ENCODE peak calls at places on chromosome 22, in nine cellular contexts. One of them, this sample, is unnamed.

GRCh38 chr22:21982338-21982965 is at the start of gene TOP3B:
- DNase-seq in GM12878: peak
- DNase-seq in body of pancreas: peak
- DNase-seq in tibial nerve: peak
- DNase-seq in spleen: peak
- DNase-seq in A549: peak
- DNase-seq in prostate gland: peak
- DNase-seq in IMR-90: peak
- DNase-seq in adrenal gland: peak
- DNase-seq in this sample: peak

GRCh38 chr22:23382796-23383195 is 197.3 kb downstream of the IGLL1 start:
- DNase-seq in adrenal gland: no peak
- DNase-seq in GM12878: no peak
- DNase-seq in body of pancreas: no peak
- DNase-seq in prostate gland: no peak
- DNase-seq in spleen: no peak
- DNase-seq in tibial nerve: no peak
- DNase-seq in IMR-90: no peak
- DNase-seq in A549: no peak
- DNase-seq in this sample: no peak

GRCh38 chr22:35567214-35567792 is 26.7 kb downstream of the RASD2 start:
- DNase-seq in tibial nerve: no peak
- DNase-seq in adrenal gland: no peak
- DNase-seq in spleen: no peak
- DNase-seq in IMR-90: no peak
- DNase-seq in GM12878: no peak
- DNase-seq in body of pancreas: no peak
- DNase-seq in A549: no peak
- DNase-seq in prostate gland: no peak
- DNase-seq in this sample: no peak

GRCh38 chr22:44335066-44335839 is 22.5 kb upstream of the SHISAL1 start:
- DNase-seq in GM12878: no peak
- DNase-seq in adrenal gland: no peak
- DNase-seq in tibial nerve: no peak
- DNase-seq in body of pancreas: no peak
- DNase-seq in A549: no peak
- DNase-seq in prostate gland: no peak
- DNase-seq in spleen: no peak
- DNase-seq in IMR-90: no peak
- DNase-seq in this sample: no peak

GRCh38 chr22:24133187-24133965 is 47.9 kb upstream of the SUSD2 start:
- DNase-seq in adrenal gland: no peak
- DNase-seq in body of pancreas: no peak
- DNase-seq in A549: no peak
- DNase-seq in IMR-90: peak
- DNase-seq in prostate gland: no peak
- DNase-seq in GM12878: no peak
- DNase-seq in spleen: no peak
- DNase-seq in tibial nerve: no peak
- DNase-seq in this sample: no peak

GRCh38 chr22:27574651-27575050 is 226.9 kb downstream of the MN1 start:
- DNase-seq in adrenal gland: no peak
- DNase-seq in body of pancreas: no peak
- DNase-seq in GM12878: no peak
- DNase-seq in prostate gland: no peak
- DNase-seq in IMR-90: no peak
- DNase-seq in tibial nerve: no peak
- DNase-seq in A549: no peak
- DNase-seq in spleen: no peak
- DNase-seq in this sample: no peak

GRCh38 chr22:26658161-26658560 is 773 bp downstream of the MIAT start:
- DNase-seq in adrenal gland: no peak
- DNase-seq in tibial nerve: no peak
- DNase-seq in GM12878: no peak
- DNase-seq in body of pancreas: no peak
- DNase-seq in prostate gland: no peak
- DNase-seq in IMR-90: no peak
- DNase-seq in A549: no peak
- DNase-seq in spleen: no peak
- DNase-seq in this sample: no peak

GRCh38 chr22:47548953-47549740 is 786.7 kb downstream of the TBC1D22A start:
- DNase-seq in adrenal gland: no peak
- DNase-seq in IMR-90: no peak
- DNase-seq in prostate gland: no peak
- DNase-seq in GM12878: no peak
- DNase-seq in body of pancreas: no peak
- DNase-seq in tibial nerve: no peak
- DNase-seq in A549: no peak
- DNase-seq in spleen: no peak
- DNase-seq in this sample: no peak

GRCh38 chr22:32561163-32561562 is 86.6 kb downstream of the FBXO7 start:
- DNase-seq in body of pancreas: no peak
- DNase-seq in A549: no peak
- DNase-seq in GM12878: no peak
- DNase-seq in adrenal gland: no peak
- DNase-seq in spleen: no peak
- DNase-seq in tibial nerve: no peak
- DNase-seq in prostate gland: no peak
- DNase-seq in IMR-90: no peak
- DNase-seq in this sample: no peak

GRCh38 chr22:32556150-32556549 is 81.5 kb downstream of the FBXO7 start:
- DNase-seq in body of pancreas: no peak
- DNase-seq in IMR-90: no peak
- DNase-seq in spleen: no peak
- DNase-seq in GM12878: no peak
- DNase-seq in tibial nerve: no peak
- DNase-seq in A549: no peak
- DNase-seq in prostate gland: no peak
- DNase-seq in adrenal gland: no peak
- DNase-seq in this sample: no peak

GRCh38 chr22:32561756-32562155 is 87.1 kb downstream of the FBXO7 start:
- DNase-seq in adrenal gland: no peak
- DNase-seq in spleen: no peak
- DNase-seq in tibial nerve: no peak
- DNase-seq in body of pancreas: no peak
- DNase-seq in GM12878: no peak
- DNase-seq in prostate gland: no peak
- DNase-seq in A549: no peak
- DNase-seq in IMR-90: no peak
- DNase-seq in this sample: no peak

GRCh38 chr22:32557424-32557823 is 82.8 kb downstream of the FBXO7 start:
- DNase-seq in A549: no peak
- DNase-seq in prostate gland: peak
- DNase-seq in IMR-90: no peak
- DNase-seq in tibial nerve: no peak
- DNase-seq in body of pancreas: no peak
- DNase-seq in spleen: peak
- DNase-seq in GM12878: no peak
- DNase-seq in adrenal gland: no peak
- DNase-seq in this sample: no peak

DNA sequence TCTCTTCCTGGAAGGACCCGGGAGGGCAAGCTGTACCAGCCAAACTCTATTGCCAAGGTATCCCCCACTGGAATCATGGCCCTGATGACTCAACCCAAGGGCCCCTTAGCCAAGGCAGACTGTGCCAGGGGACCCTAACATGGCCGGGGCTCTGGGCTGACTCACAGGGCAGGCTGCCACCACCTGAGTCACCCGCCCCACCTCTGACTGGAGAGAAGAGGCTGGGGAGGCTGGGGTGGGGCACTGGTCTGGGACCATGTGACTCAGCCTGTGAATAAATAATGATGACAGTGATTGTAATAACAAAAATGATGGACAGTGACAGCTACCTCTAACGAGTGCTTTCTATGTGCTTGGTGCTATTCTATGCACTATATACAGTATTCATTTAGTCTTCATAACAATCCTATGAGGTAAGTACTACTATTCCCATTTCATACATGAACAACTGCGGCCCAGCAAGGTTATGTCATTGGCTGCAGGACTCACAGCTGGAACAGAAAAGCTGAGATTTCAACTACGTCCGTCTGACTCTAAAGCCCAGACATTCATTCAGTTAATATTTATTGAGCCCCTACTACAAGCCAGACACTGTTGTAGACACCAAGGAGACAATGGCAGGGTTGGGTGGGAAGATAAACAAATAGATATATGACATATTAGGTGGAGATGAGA is 84.2 kb downstream of the FBXO7 start:
- DNase-seq in body of pancreas: peak
- DNase-seq in IMR-90: peak
- DNase-seq in GM12878: no peak
- DNase-seq in adrenal gland: peak
- DNase-seq in tibial nerve: peak
- DNase-seq in prostate gland: peak
- DNase-seq in A549: peak
- DNase-seq in spleen: no peak
- DNase-seq in this sample: no peak
- H3K27ac ChIP-seq in body of pancreas: no peak
- H3K27ac ChIP-seq in IMR-90: no peak
- H3K27ac ChIP-seq in GM12878: no peak
- H3K27ac ChIP-seq in adrenal gland: no peak
- H3K27ac ChIP-seq in tibial nerve: no peak
- H3K27ac ChIP-seq in prostate gland: no peak
- H3K27ac ChIP-seq in A549: peak
- H3K27ac ChIP-seq in spleen: no peak
- H3K27ac ChIP-seq in this sample: peak

GRCh38 chr22:46107089-46107664 is 43.1 kb upstream of the PPARA start:
- DNase-seq in A549: no peak
- DNase-seq in tibial nerve: no peak
- DNase-seq in prostate gland: peak
- DNase-seq in adrenal gland: peak
- DNase-seq in body of pancreas: peak
- DNase-seq in IMR-90: no peak
- DNase-seq in GM12878: no peak
- DNase-seq in spleen: no peak
- DNase-seq in this sample: no peak

GRCh38 chr22:46108564-46109473 is 41.5 kb upstream of the PPARA start:
- DNase-seq in GM12878: no peak
- DNase-seq in body of pancreas: peak
- DNase-seq in A549: no peak
- DNase-seq in spleen: no peak
- DNase-seq in prostate gland: no peak
- DNase-seq in adrenal gland: peak
- DNase-seq in IMR-90: peak
- DNase-seq in tibial nerve: no peak
- DNase-seq in this sample: no peak

GRCh38 chr22:46109474-46110003 is 40.8 kb upstream of the PPARA start:
- DNase-seq in prostate gland: no peak
- DNase-seq in adrenal gland: no peak
- DNase-seq in IMR-90: no peak
- DNase-seq in body of pancreas: no peak
- DNase-seq in spleen: no peak
- DNase-seq in A549: no peak
- DNase-seq in tibial nerve: no peak
- DNase-seq in GM12878: no peak
- DNase-seq in this sample: no peak

GRCh38 chr22:46106279-46107022 is 43.9 kb upstream of the PPARA start:
- DNase-seq in A549: no peak
- DNase-seq in prostate gland: no peak
- DNase-seq in spleen: no peak
- DNase-seq in adrenal gland: peak
- DNase-seq in GM12878: no peak
- DNase-seq in IMR-90: no peak
- DNase-seq in body of pancreas: no peak
- DNase-seq in tibial nerve: no peak
- DNase-seq in this sample: no peak

DNA sequence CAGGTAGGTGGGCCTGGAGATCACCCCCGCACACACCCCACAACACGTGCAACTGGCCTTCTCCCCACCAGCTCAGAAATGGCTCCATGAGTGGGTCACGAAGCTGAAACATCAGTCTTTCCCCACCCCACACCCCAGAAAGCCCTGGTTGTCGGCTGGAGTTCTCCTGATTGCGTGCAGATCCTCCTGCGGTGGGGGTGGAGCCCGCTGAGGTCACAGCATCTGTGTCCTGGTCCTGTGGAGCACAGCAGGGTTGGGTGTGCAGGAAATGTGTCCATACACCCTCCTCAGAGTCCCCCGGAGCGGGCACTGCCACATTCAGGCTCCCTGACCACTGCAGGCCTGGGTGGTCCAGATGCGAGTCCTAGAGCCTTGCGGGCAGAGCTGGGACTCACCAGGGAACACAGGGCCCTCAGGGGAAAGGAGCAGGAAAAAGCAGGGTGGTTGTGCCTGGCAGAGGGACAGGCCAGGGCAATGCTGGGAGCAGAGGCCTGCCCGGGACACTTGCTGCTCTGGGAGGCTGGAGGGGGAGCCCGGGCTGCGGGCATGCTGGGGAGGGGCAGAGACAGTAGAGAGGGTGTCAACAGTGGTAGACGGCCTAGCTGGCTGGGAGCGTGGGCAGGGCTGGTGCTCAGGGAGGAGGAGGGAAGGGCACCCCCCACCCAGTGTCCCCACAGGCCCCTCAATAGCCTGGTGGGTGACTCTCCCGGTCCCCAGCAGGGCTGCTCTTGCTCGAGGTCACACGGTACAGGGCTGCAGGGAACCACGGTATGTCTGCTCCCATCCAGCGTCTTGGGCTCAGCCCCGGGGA is 42.4 kb upstream of the PPARA start:
- DNase-seq in A549: no peak
- DNase-seq in body of pancreas: no peak
- DNase-seq in GM12878: no peak
- DNase-seq in spleen: no peak
- DNase-seq in adrenal gland: peak
- DNase-seq in prostate gland: no peak
- DNase-seq in IMR-90: no peak
- DNase-seq in tibial nerve: no peak
- DNase-seq in this sample: no peak
- H3K4me3 ChIP-seq in A549: no peak
- H3K4me3 ChIP-seq in body of pancreas: no peak
- H3K4me3 ChIP-seq in GM12878: no peak
- H3K4me3 ChIP-seq in spleen: no peak
- H3K4me3 ChIP-seq in adrenal gland: no peak
- H3K4me3 ChIP-seq in prostate gland: no peak
- H3K4me3 ChIP-seq in IMR-90: no peak
- H3K4me3 ChIP-seq in tibial nerve: no peak
- H3K4me3 ChIP-seq in this sample: no peak

GRCh38 chr22:46348099-46348695 is 12.7 kb downstream of the TRMU start:
- DNase-seq in A549: no peak
- DNase-seq in spleen: peak
- DNase-seq in IMR-90: no peak
- DNase-seq in GM12878: no peak
- DNase-seq in body of pancreas: no peak
- DNase-seq in prostate gland: no peak
- DNase-seq in tibial nerve: no peak
- DNase-seq in adrenal gland: no peak
- DNase-seq in this sample: no peak

GRCh38 chr22:46350646-46351045 is 15.1 kb downstream of the TRMU start:
- DNase-seq in spleen: peak
- DNase-seq in GM12878: no peak
- DNase-seq in prostate gland: no peak
- DNase-seq in tibial nerve: no peak
- DNase-seq in A549: no peak
- DNase-seq in adrenal gland: no peak
- DNase-seq in body of pancreas: no peak
- DNase-seq in IMR-90: no peak
- DNase-seq in this sample: no peak

GRCh38 chr22:46350111-46350510 is 14.6 kb downstream of the TRMU start:
- DNase-seq in GM12878: no peak
- DNase-seq in prostate gland: no peak
- DNase-seq in spleen: no peak
- DNase-seq in adrenal gland: no peak
- DNase-seq in tibial nerve: no peak
- DNase-seq in body of pancreas: no peak
- DNase-seq in IMR-90: no peak
- DNase-seq in A549: no peak
- DNase-seq in this sample: no peak

GRCh38 chr22:46349681-46350080 is 14.2 kb downstream of the TRMU start:
- DNase-seq in IMR-90: no peak
- DNase-seq in spleen: peak
- DNase-seq in tibial nerve: no peak
- DNase-seq in prostate gland: no peak
- DNase-seq in adrenal gland: no peak
- DNase-seq in A549: no peak
- DNase-seq in GM12878: no peak
- DNase-seq in body of pancreas: peak
- DNase-seq in this sample: no peak

DNA sequence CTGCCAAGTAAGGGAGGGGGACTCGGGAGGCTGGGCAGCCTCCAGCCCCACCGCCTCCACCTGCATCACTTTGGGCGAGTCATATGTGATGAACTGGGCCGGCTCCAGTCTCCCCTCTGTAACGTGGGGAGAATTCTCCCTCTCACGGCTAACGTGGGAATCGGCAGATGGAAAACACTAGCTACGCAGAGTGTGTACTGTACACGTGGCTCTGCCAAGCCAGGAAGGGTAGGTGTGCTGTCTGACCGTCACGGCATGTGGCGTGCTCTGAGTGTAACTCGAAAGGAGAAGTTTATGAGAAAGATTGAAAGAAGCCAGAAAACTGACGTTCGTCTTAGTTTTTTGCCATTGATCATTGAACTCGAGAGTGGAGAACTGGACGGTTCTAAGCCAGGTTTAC is 13.7 kb downstream of the TRMU start:
- DNase-seq in spleen: peak
- DNase-seq in tibial nerve: no peak
- DNase-seq in IMR-90: no peak
- DNase-seq in A549: no peak
- DNase-seq in body of pancreas: peak
- DNase-seq in GM12878: no peak
- DNase-seq in adrenal gland: no peak
- DNase-seq in prostate gland: no peak
- DNase-seq in this sample: no peak
- TF ChIP-seq POLR2A in spleen: no peak
- TF ChIP-seq POLR2A in tibial nerve: no peak
- TF ChIP-seq POLR2A in IMR-90: no peak
- TF ChIP-seq POLR2A in A549: no peak
- TF ChIP-seq POLR2A in body of pancreas: peak
- TF ChIP-seq POLR2A in GM12878: no peak
- TF ChIP-seq POLR2A in adrenal gland: no peak
- TF ChIP-seq POLR2A in prostate gland: no peak
- TF ChIP-seq POLR2A in this sample: no peak

GRCh38 chr22:49574205-49574604 is 253.5 kb downstream of the BRD1 start:
- DNase-seq in adrenal gland: peak
- DNase-seq in GM12878: no peak
- DNase-seq in tibial nerve: no peak
- DNase-seq in body of pancreas: no peak
- DNase-seq in prostate gland: no peak
- DNase-seq in IMR-90: no peak
- DNase-seq in spleen: peak
- DNase-seq in A549: no peak
- DNase-seq in this sample: no peak

GRCh38 chr22:49577168-49578060 is 250.3 kb downstream of the BRD1 start:
- DNase-seq in adrenal gland: peak
- DNase-seq in spleen: peak
- DNase-seq in IMR-90: no peak
- DNase-seq in A549: no peak
- DNase-seq in prostate gland: no peak
- DNase-seq in GM12878: no peak
- DNase-seq in tibial nerve: no peak
- DNase-seq in body of pancreas: no peak
- DNase-seq in this sample: no peak

GRCh38 chr22:49575703-49576081 is 252.0 kb downstream of the BRD1 start:
- DNase-seq in A549: no peak
- DNase-seq in adrenal gland: no peak
- DNase-seq in tibial nerve: no peak
- DNase-seq in IMR-90: no peak
- DNase-seq in spleen: peak
- DNase-seq in prostate gland: no peak
- DNase-seq in GM12878: no peak
- DNase-seq in body of pancreas: no peak
- DNase-seq in this sample: no peak

GRCh38 chr22:49574861-49575702 is 252.6 kb downstream of the BRD1 start:
- DNase-seq in GM12878: no peak
- DNase-seq in tibial nerve: no peak
- DNase-seq in body of pancreas: no peak
- DNase-seq in IMR-90: no peak
- DNase-seq in adrenal gland: peak
- DNase-seq in spleen: peak
- DNase-seq in prostate gland: no peak
- DNase-seq in A549: no peak
- DNase-seq in this sample: no peak

DNA sequence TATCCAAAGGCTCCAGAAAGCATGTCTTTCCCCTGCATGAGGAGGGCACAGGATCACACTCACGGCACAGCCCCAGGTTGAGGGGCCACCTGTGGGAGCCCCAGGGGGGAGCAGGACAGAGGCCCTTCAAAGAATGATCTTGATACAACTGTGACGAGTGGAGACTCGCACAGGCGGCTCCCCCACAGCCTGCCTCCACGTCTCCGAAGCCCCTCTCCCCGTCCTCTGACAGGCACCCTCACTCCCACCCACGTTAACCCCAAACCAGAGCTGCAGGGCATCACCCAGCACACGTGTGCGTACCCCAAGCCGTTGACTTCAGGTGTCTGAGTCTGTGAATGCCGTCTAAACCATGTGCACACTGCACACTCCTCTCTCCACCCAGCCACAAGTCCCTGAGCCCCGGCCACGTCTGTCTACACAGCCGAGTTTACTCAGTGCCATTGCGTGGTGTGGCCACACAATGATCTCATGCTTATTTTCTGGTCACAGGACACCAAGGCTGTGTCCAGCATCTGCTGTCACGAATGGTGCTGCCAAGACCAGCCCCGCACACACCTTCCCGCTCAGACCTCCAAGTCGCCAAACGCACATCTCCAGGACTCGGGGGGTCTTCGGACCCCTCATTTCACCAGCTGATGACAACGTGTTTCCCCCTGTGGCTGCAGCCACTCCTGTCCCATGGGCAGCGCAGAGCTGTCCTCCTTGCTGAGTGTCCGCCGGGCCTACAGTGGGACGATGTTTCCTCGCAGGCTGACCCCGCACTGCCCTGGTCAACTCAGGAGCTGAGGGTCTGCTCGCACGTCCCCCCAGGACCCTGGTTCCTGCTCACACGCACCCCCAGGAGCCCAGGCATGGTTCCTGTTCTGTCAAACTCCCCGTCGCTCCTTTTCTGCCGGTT is 251.2 kb downstream of the BRD1 start:
- DNase-seq in A549: no peak
- DNase-seq in tibial nerve: no peak
- DNase-seq in prostate gland: no peak
- DNase-seq in GM12878: no peak
- DNase-seq in IMR-90: no peak
- DNase-seq in body of pancreas: no peak
- DNase-seq in spleen: peak
- DNase-seq in adrenal gland: peak
- DNase-seq in this sample: no peak
- H3K27ac ChIP-seq in A549: no peak
- H3K27ac ChIP-seq in tibial nerve: no peak
- H3K27ac ChIP-seq in prostate gland: no peak
- H3K27ac ChIP-seq in GM12878: no peak
- H3K27ac ChIP-seq in IMR-90: no peak
- H3K27ac ChIP-seq in body of pancreas: no peak
- H3K27ac ChIP-seq in spleen: no peak
- H3K27ac ChIP-seq in adrenal gland: peak
- H3K27ac ChIP-seq in this sample: no peak